ENCODE peak calls at places on chromosome 2, in five cellular contexts. X is transverse colon, M is mesenchymal stem cell, H is Panc1, I is adipocyte. A is an unnamed sample. For H3K9me3 and H3K27me3, the result is how much of the 10 kb centered on the place peaks cover.

GRCh38 chr2:159262226-159262625 is 24.3 kb downstream of the WDSUB1 start:
- DNase-seq in H (no peak), M (no peak), X (no peak), I (peak), A (no peak)

GRCh38 chr2:86787701-86788100 is 3.0 kb downstream of the CD8A start:
- DNase-seq in I (no peak), H (no peak), M (no peak), X (no peak), A (no peak)

GRCh38 chr2:215624423-215624829 is 188.6 kb upstream of the FN1 start:
- DNase-seq in X (peak), I (peak), M (peak), H (no peak), A (no peak)

GRCh38 chr2:121944072-121944829 is 188.8 kb downstream of the TSN start:
- DNase-seq in I (peak), H (no peak), M (peak), X (no peak), A (no peak)

GRCh38 chr2:185337033-185337432 is 401.6 kb upstream of the FSIP2 start:
- DNase-seq in M (no peak), H (no peak), I (no peak), X (no peak), A (no peak)

GRCh38 chr2:221102896-221103688 is 469.0 kb downstream of the EPHA4 start:
- DNase-seq in X (no peak), I (no peak), H (no peak), M (peak), A (no peak)

GRCh38 chr2:227805578-227805977 is 8.1 kb upstream of the CCL20 start:
- DNase-seq in H (no peak), M (no peak), X (no peak), I (no peak), A (peak)

GRCh38 chr2:148161909-148162308 is 141.0 kb downstream of the MBD5 start:
- DNase-seq in M (no peak), I (no peak), X (no peak), H (no peak), A (no peak)

GRCh38 chr2:127153691-127154158 is 46.8 kb upstream of the BIN1 start:
- DNase-seq in X (no peak), H (no peak), I (peak), M (peak), A (no peak)

GRCh38 chr2:66095820-66096219 is 339.1 kb upstream of the MEIS1 start:
- DNase-seq in I (no peak), M (no peak), H (no peak), X (no peak), A (no peak)

GRCh38 chr2:108927936-108928659 is 60.9 kb downstream of the EDAR start:
- DNase-seq in I (peak), M (peak), H (peak), X (peak), A (peak)

GRCh38 chr2:38626326-38627031 is 23.8 kb upstream of the HNRNPLL start:
- DNase-seq in X (no peak), M (no peak), I (no peak), H (no peak), A (peak)

GRCh38 chr2:79235135-79235534 is 75.6 kb upstream of the REG3A start:
- DNase-seq in X (no peak), H (no peak), I (no peak), M (no peak), A (peak)

GRCh38 chr2:170716851-170717598 is 1.9 kb downstream of the SP5 start:
- DNase-seq in M (peak), I (peak), X (peak), H (no peak), A (peak)

GRCh38 chr2:72794572-72794971 is 31.3 kb downstream of the EXOC6B start:
- DNase-seq in H (no peak), I (no peak), X (no peak), M (no peak), A (no peak)

GRCh38 chr2:128949360-128949759 is 630.7 kb upstream of the HS6ST1 start:
- DNase-seq in M (no peak), H (no peak), X (no peak), I (no peak), A (no peak)
- H3K4me3 ChIP-seq in M (no peak), H (no peak), X (no peak), I (no peak), A (no peak)

DNA sequence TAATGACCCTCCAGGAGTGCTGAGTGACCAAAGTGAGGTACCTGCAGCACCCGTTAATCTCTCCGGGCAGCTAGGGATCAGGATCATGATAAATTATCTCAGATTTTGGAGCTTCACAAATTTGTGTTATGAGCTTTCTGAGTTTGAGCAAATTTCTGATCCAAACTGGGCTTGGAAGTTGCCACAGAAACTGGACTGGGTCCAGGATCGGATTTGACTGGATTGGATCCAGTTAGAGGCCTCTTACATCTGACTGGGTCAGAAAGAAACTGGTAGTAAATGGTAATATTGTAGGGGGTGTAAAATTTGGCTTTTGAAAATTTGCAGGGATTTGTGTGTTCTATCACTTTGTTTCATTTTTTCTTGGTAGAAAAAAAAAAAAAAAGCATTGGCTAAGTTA is 19.7 kb upstream of the CAPN13 start:
- DNase-seq in H (no peak), I (no peak), M (no peak), X (no peak), A (no peak)
- H3K9me3 ChIP-seq in H (under half), I (under half), M (under half), X (under half), A (under half)

GRCh38 chr2:80304522-80304878 is at the start of gene LRRTM1:
- DNase-seq in M (no peak), X (peak), H (no peak), I (peak), A (no peak)
- H3K27me3 ChIP-seq in M (half or more), X (half or more), H (under half), I (half or more), A (under half)

GRCh38 chr2:239327536-239328305 is 73.1 kb downstream of the HDAC4 start:
- DNase-seq in X (no peak), M (no peak), H (no peak), I (no peak), A (no peak)

GRCh38 chr2:239326831-239327535 is 73.8 kb downstream of the HDAC4 start:
- DNase-seq in I (no peak), M (peak), H (no peak), X (no peak), A (peak)

GRCh38 chr2:239329284-239329971 is 71.4 kb downstream of the HDAC4 start:
- DNase-seq in H (no peak), X (peak), I (no peak), M (no peak), A (no peak)

GRCh38 chr2:239329972-239330572 is 70.7 kb downstream of the HDAC4 start:
- DNase-seq in M (no peak), X (no peak), H (no peak), I (no peak), A (no peak)

GRCh38 chr2:239328306-239329191 is 72.3 kb downstream of the HDAC4 start:
- DNase-seq in H (no peak), X (peak), M (peak), I (peak), A (peak)
- H3K4me3 ChIP-seq in H (no peak), X (no peak), M (peak), I (no peak), A (no peak)

GRCh38 chr2:6394266-6394665 is 471.4 kb downstream of the CMPK2 start:
- DNase-seq in I (no peak), X (no peak), H (no peak), M (no peak), A (no peak)

GRCh38 chr2:6392354-6392753 is 473.4 kb downstream of the CMPK2 start:
- DNase-seq in I (no peak), H (no peak), M (no peak), X (no peak), A (no peak)

GRCh38 chr2:6392966-6393365 is 472.7 kb downstream of the CMPK2 start:
- DNase-seq in M (no peak), H (no peak), X (no peak), I (peak), A (no peak)
- H3K9me3 ChIP-seq in M (under half), H (under half), X (under half), I (under half), A (under half)

GRCh38 chr2:172093416-172094318 is 8.4 kb downstream of the DLX1 start:
- DNase-seq in I (peak), X (no peak), M (no peak), H (no peak), A (no peak)

GRCh38 chr2:172092716-172093415 is 7.6 kb downstream of the DLX1 start:
- DNase-seq in X (no peak), I (no peak), H (no peak), M (no peak), A (no peak)

GRCh38 chr2:172090947-172091625 is 5.8 kb downstream of the DLX1 start:
- DNase-seq in X (no peak), I (no peak), M (no peak), H (no peak), A (no peak)

GRCh38 chr2:172090044-172090946 is 5.0 kb downstream of the DLX1 start:
- DNase-seq in H (no peak), M (no peak), X (no peak), I (no peak), A (no peak)

DNA sequence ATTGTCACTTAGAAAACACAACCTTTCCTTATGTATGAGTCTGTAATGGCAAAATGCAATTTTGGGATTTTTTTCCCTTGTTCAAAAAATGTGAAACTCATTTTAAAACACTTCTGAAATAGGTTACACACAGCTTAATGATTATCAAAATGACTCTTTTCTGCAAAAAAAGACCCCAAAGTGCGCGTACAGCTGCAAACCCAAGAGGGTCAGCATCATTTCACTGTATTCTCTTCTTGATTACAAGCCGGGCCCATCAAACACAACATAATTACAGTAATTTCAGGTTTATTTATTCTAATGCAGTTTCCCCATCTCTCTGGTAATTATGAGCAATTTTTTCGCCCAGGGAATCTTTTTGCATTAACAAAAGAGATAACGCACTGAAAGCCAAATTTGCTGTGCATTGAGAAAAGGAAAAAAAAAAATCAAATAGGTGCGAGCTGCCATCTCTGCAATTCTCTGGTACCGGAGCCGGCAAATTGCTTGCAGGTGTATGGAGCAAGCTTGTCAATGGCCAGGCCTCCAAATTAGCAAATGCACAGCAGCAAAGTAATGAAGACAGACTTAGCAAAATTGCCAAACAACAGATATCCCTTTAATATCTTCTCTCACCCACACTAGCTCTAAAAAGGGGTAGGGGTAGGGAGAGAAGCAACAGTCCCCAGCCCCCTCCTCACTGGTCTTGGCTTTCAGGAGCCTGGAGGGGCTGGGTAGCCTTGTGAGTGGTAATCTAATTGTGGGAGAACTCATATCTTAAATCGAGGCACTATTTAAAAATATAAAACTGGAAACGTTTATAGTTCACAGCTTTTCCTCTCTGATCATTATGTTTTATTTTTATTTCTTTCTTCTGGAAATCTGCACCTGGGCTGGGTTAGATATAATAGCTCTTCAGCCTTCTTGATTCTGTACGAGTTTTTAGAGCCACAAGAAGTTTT is 6.6 kb downstream of the DLX1 start:
- DNase-seq in H (no peak), M (no peak), I (no peak), X (no peak), A (no peak)
- H3K27me3 ChIP-seq in H (under half), M (half or more), I (half or more), X (half or more), A (under half)

GRCh38 chr2:68940369-68940768 is 12.3 kb downstream of the GKN2 start:
- DNase-seq in M (no peak), X (no peak), I (no peak), H (no peak), A (no peak)

GRCh38 chr2:68946117-68946516 is 6.6 kb downstream of the GKN2 start:
- DNase-seq in H (no peak), I (no peak), M (no peak), X (no peak), A (no peak)

GRCh38 chr2:68943581-68944568 is 8.8 kb downstream of the GKN2 start:
- DNase-seq in H (peak), M (peak), X (peak), I (peak), A (peak)

GRCh38 chr2:68939962-68940361 is 12.7 kb downstream of the GKN2 start:
- DNase-seq in I (no peak), X (no peak), M (no peak), H (no peak), A (no peak)

DNA sequence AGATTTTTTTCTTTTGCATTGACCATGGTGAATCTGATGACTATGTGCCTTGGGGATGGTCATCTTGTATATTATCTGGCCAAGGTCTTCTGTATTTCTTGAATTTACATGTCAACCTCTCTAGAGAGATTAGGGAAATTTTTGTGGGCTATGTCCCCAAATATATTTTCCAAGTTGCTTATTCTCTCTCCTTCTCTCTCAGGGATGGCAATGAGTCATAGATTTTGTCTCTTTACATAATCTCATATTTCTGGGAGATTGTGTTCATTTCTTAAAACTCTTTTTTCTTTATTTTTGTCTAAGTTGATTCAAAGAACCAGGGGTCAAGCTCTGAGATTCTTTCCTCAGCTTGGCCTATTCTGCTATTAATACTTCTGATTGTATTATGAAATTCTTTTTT is 9.9 kb downstream of the GKN2 start:
- DNase-seq in I (no peak), X (no peak), M (no peak), H (no peak), A (no peak)
- H3K4me3 ChIP-seq in I (no peak), X (no peak), M (no peak), H (no peak), A (no peak)